ENCODE peak calls at places on chromosomes 11 and 22, in eight cellular contexts. N, O, R, H, F, V, B and E are unnamed samples.

GRCh38 chr11:118898400-118899295 is 15.0 kb downstream of the CXCR5 start:
- DNase-seq in O (no peak), B (no peak), R (no peak), F (no peak), N (no peak), H (no peak), V (no peak), E (no peak)

GRCh38 chr11:66607126-66607834 is 9.2 kb upstream of the RBM14 start:
- DNase-seq in N (peak), V (no peak), F (no peak), R (no peak), O (peak), B (peak), H (no peak), E (peak)

GRCh38 chr11:61254403-61255025 is 13.5 kb downstream of the PGA5 start:
- DNase-seq in B (no peak), F (peak), R (peak), N (peak), V (peak), H (peak), O (peak), E (no peak)

GRCh38 chr11:92122561-92122960 is 102.1 kb upstream of the FAT3 start:
- DNase-seq in V (no peak), O (no peak), H (no peak), B (no peak), R (no peak), F (no peak), N (no peak), E (no peak)

GRCh38 chr11:124717421-124717785 is 22.3 kb upstream of the NRGN start:
- DNase-seq in B (no peak), H (no peak), F (no peak), N (no peak), R (no peak), O (no peak), V (no peak), E (no peak)

GRCh38 chr22:46735747-46736608 is 2.1 kb downstream of the CERK start:
- DNase-seq in H (no peak), B (no peak), O (no peak), V (peak), N (no peak), R (peak), F (peak), E (no peak)

GRCh38 chr11:2752923-2753322 is 53.1 kb upstream of the KCNQ1OT1 start:
- DNase-seq in N (no peak), R (no peak), H (no peak), V (no peak), F (no peak), B (no peak), O (no peak), E (no peak)

GRCh38 chr11:77278595-77279506 is 22.6 kb downstream of the GDPD4 start:
- DNase-seq in R (no peak), N (no peak), O (no peak), B (no peak), F (no peak), H (no peak), V (no peak), E (no peak)

GRCh38 chr11:75265851-75266531 is 25.4 kb downstream of the TPBGL start:
- DNase-seq in R (no peak), F (no peak), V (no peak), N (no peak), B (no peak), O (peak), H (no peak), E (peak)

GRCh38 chr11:109424893-109425292 is 2.9 kb downstream of the C11orf87 start:
- DNase-seq in H (no peak), O (no peak), B (no peak), R (peak), N (no peak), V (peak), F (peak), E (no peak)

GRCh38 chr11:17076517-17077239 is 789 bp downstream of the RPS13 start:
- DNase-seq in O (no peak), V (no peak), R (no peak), F (no peak), H (no peak), B (no peak), N (no peak), E (no peak)
- H3K27ac ChIP-seq in O (peak), V (peak), R (peak), F (peak), H (peak), B (peak), N (peak), E (peak)

DNA sequence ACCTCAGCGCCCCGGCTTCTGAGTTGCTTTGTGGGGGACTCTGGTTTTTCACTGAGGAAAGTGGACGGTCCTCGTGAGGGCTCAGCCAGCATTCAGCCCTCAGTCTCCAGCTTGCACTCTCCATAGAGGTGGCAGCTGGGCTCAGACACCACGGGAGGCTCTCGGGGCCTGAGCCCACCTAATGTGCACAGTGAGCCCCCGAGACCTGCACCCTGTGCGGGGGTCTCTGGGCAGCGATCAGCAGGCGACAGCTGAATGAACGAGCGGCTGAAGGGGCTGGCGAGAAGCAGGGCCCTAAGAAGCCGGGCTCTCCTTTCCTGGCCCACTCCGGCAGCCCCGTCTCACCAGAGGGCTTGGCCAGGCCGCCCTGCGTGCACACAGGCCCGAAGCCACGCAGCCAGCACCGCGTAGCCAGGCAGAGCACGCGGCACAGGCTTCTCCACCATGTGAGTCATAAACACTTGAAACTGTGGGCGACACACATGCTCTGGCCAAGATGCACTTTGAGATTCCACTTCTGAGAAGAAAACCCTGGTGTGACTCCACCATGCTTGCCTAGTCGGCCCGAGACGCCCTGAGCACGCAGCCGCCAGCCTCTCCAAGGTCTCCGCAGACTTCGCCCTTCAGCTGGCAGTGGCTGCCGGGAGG is 28.0 kb downstream of the TOLLIP start:
- DNase-seq in O (peak), N (no peak), B (no peak), R (no peak), H (no peak), V (no peak), F (no peak), E (no peak)
- H3K27ac ChIP-seq in O (no peak), N (no peak), B (no peak), R (no peak), H (no peak), V (no peak), F (no peak), E (no peak)

GRCh38 chr22:23192133-23192532 is 11.8 kb downstream of the BCR start:
- DNase-seq in B (no peak), H (no peak), F (no peak), R (peak), N (no peak), O (no peak), V (no peak), E (no peak)
- H3K27ac ChIP-seq in B (no peak), H (no peak), F (no peak), R (peak), N (no peak), O (no peak), V (no peak), E (no peak)

GRCh38 chr11:95487391-95487790 is 256.4 kb upstream of the SESN3 start:
- DNase-seq in H (no peak), F (no peak), R (peak), B (no peak), N (no peak), V (no peak), O (no peak), E (no peak)
- H3K27ac ChIP-seq in H (no peak), F (no peak), R (no peak), B (no peak), N (no peak), V (no peak), O (no peak), E (no peak)

DNA sequence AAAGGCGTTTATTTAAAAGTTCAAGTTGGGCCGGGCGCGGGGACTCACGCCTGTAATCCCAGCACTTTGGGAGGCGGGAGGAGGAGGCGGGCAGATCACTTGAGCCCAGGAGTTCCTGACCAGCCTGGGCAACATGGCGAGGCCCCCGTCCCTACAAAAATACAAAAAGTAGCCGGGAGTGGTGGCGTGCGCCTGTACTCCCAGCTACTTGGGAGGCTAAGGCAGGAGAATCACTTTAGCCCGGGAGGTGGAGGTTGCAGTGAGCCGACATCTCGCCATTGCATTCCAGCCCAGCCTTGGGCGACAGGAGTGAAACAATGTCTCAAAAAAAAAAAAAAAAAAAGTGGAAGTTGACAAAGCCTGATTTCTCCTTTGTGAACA is 757 bp downstream of the PTPMT1 start:
- DNase-seq in N (no peak), R (no peak), B (no peak), V (peak), O (no peak), F (no peak), H (no peak), E (peak)
- H3K27ac ChIP-seq in N (peak), R (no peak), B (peak), V (no peak), O (no peak), F (no peak), H (peak), E (peak)

DNA sequence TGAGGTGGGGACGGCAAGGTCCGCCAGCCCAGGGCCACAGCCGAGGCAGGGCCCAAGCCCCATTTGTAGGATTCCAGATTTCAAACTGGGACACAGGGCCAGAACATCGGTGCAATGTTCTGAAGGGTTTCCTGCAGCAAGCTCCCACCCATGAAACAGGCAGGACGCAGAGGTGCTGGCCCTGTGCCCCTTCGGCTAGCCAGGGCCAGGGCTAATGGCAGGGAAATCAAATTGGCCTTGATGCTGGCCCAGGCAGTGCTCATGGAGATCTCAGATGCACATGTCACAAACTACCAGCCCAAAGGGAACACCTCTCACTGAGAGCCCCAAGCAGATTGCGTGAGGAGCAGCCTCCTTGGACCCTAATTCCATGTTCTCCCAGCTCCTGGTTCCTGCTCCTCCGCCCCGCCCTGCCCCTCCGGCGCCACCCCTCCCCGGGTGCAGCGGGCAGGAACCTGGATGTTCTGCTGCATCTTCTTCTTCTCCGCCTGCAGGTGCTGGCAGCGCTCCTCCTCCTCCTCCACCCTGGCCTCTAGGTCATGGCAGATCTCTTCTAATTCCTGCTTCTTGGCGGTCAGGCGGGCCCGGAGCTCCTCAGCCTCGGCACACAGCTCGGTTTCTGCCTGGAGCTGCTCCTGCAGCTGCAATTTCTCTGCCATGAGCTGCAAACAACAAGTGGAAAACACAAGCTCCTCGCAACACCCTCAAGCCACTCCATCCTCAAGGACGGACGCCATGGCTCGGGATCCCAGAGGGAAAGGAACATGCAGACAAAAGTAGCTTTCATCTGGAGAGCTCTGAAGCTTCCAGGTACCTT is 47.7 kb downstream of the APOL1 start:
- DNase-seq in R (no peak), O (no peak), V (no peak), H (no peak), N (no peak), B (no peak), F (no peak), E (no peak)
- H3K27ac ChIP-seq in R (peak), O (no peak), V (no peak), H (no peak), N (no peak), B (peak), F (no peak), E (no peak)

GRCh38 chr11:126355324-126355925 is at the start of gene ST3GAL4:
- DNase-seq in N (peak), H (no peak), O (peak), R (peak), B (no peak), F (peak), V (peak), E (peak)

GRCh38 chr11:126357969-126358762 is 2.7 kb downstream of the ST3GAL4 start:
- DNase-seq in O (no peak), F (no peak), V (no peak), B (no peak), H (no peak), R (no peak), N (no peak), E (peak)

GRCh38 chr11:126358763-126359160 is 3.3 kb downstream of the ST3GAL4 start:
- DNase-seq in F (no peak), V (no peak), N (no peak), B (no peak), R (no peak), O (no peak), H (no peak), E (peak)

GRCh38 chr11:126355926-126356897 is 726 bp downstream of the ST3GAL4 start:
- DNase-seq in R (peak), H (no peak), V (no peak), B (no peak), O (peak), F (no peak), N (peak), E (peak)

DNA sequence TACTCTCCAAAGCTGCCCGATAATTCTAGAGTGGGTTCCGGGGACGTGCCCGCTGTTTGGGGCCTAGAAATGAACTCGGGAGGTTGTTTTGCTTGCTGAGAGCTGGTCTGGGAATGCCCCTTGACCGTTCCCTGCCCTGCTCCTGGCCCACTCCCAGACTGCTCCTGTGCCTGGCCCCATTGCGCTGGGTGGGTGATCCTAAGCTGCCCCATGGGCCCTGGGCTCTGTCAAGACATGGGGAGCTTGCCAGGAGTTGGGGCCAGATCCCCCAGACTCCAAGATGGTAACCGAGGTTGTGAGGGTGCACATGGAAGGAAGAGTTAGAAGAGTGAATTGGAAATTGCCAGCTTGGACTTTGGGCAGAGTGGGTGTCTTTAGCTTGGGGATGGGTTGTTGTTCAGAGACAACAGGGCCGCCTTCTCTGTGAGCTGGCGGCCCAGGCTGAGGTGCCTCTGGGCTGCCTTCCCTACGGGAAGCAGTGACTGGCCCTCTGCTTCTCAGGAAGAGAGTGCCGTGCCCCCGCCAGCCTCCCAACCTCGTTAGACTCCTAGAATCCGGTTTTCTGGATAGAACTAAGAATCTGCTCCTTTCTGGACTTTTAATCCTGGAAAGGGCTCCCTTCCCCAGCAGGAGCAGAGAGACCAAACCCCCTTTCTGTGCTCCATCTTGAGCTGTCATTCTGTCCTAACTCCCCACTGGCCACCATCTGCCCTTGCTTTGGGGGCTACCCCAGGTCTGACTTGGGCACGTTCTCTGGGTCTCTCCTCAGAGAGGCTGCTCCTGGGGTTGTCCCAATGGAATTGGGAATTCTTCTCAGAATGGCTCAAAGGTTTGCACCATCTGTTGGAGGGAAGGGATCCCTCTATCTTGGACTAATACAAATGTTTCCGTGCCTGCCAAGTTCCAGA is 1.8 kb downstream of the ST3GAL4 start:
- DNase-seq in V (no peak), O (no peak), H (no peak), N (no peak), R (no peak), B (no peak), F (no peak), E (peak)
- H3K27ac ChIP-seq in V (no peak), O (peak), H (no peak), N (peak), R (no peak), B (peak), F (no peak), E (peak)

GRCh38 chr22:38760477-38761201 is 4.8 kb upstream of the SUN2 start:
- DNase-seq in B (no peak), F (peak), N (no peak), O (no peak), V (no peak), H (no peak), R (no peak), E (no peak)
- H3K27ac ChIP-seq in B (no peak), F (no peak), N (peak), O (peak), V (no peak), H (no peak), R (no peak), E (no peak)

DNA sequence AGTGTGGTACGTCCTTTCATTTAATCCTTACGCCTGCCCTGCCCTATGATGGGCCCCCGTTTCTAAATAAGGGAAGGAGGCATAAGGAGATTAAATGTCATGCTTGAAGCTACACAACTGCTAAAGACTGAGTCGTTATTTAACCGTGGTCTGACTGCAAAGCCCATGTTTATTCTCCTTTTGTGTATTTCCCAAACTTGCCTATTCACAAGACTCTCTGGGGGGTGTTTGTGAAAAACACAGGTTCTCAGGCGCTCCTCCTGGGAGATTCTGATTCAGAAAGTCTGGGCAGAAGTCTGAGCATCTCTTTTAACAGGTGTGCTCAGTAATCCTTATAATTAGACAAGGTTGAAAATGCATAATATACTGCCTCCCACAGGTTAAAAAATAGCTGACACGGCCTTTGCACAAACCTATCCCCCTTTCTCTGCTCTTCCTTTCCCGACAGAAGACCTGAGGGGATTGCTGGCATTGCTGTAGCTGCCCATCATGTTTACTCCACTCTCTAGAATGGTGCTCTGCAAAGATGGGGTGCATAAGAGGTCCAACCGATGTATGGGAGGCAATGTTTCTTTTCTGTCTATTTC is 56.4 kb upstream of the ZBTB44 start:
- DNase-seq in R (peak), H (no peak), V (no peak), F (no peak), O (no peak), N (no peak), B (peak), E (no peak)
- H3K27ac ChIP-seq in R (peak), H (no peak), V (no peak), F (no peak), O (peak), N (peak), B (no peak), E (no peak)